ENCODE peak calls at places on chromosome 20, in nine cellular contexts. V is HuH-7.5, G is neural progenitor cell, Z is hippocampal formation, C is RCC 7860, B is GM04503, Y is GF-D8, S is HTR-8/SVneo, M is mesothelial cell of epicardium. P is an unnamed sample.

GRCh38 chr20:60851826-60852704 is 400.0 kb upstream of the CDH4 start:
- DNase-seq in V (no peak), G (peak; percentile 66), Z (no peak), C (no peak), B (no peak), Y (no peak), S (no peak), M (no peak), P (peak; percentile 46)

GRCh38 chr20:58976095-58976730 is 4.8 kb upstream of the NELFCD start:
- DNase-seq in V (no peak), G (no peak), Z (no peak), C (no peak), B (no peak), Y (no peak), S (no peak), M (no peak), P (no peak)

GRCh38 chr20:20034486-20034885 is 17.3 kb downstream of the NAA20 start:
- DNase-seq in V (no peak), G (no peak), Z (no peak), C (no peak), B (no peak), Y (no peak), S (no peak), M (no peak), P (no peak)

GRCh38 chr20:53019464-53019863 is 47.3 kb downstream of the TSHZ2 start:
- DNase-seq in V (no peak), G (no peak), Z (no peak), C (no peak), B (no peak), Y (no peak), S (no peak), M (no peak), P (no peak)

GRCh38 chr20:51966296-51966971 is 164.1 kb upstream of the SALL4 start:
- DNase-seq in V (peak; percentile 89), G (peak; percentile 83), Z (peak; percentile 11), C (peak; percentile 44), B (no peak), Y (no peak), S (peak; percentile 94), M (no peak), P (peak; percentile 79)

GRCh38 chr20:49313271-49313670 is 35.4 kb upstream of the ZNFX1 start:
- DNase-seq in V (no peak), G (no peak), Z (no peak), C (no peak), B (no peak), Y (no peak), S (no peak), M (no peak), P (no peak)

GRCh38 chr20:63772781-63773520 is 33.4 kb downstream of the SLC2A4RG start:
- DNase-seq in V (no peak), G (no peak), Z (no peak), C (no peak), B (no peak), Y (no peak), S (no peak), M (no peak), P (no peak)

GRCh38 chr20:34127787-34128186 is 15.7 kb upstream of the EIF2S2 start:
- DNase-seq in V (no peak), G (no peak), Z (no peak), C (no peak), B (no peak), Y (no peak), S (no peak), M (no peak), P (peak; percentile 84)

GRCh38 chr20:53434662-53435061 is 159.0 kb downstream of the ZNF217 start:
- DNase-seq in V (no peak), G (no peak), Z (no peak), C (no peak), B (no peak), Y (no peak), S (no peak), M (no peak), P (no peak)

GRCh38 chr20:34269996-34270627 is 28.9 kb downstream of the ASIP start:
- DNase-seq in V (no peak), G (no peak), Z (no peak), C (no peak), B (no peak), Y (no peak), S (no peak), M (no peak), P (no peak)

GRCh38 chr20:44357020-44357419 is 1.5 kb downstream of the HNF4A start:
- DNase-seq in V (no peak), G (no peak), Z (no peak), C (no peak), B (no peak), Y (no peak), S (no peak), M (no peak), P (no peak)

GRCh38 chr20:40471261-40471629 is 217.8 kb downstream of the MAFB start:
- DNase-seq in V (no peak), G (peak; percentile 64), Z (no peak), C (no peak), B (no peak), Y (no peak), S (no peak), M (no peak), P (peak; percentile 53)

GRCh38 chr20:20462185-20462584 is 94.3 kb downstream of the INSM1 start:
- DNase-seq in V (no peak), G (no peak), Z (no peak), C (no peak), B (no peak), Y (no peak), S (no peak), M (no peak), P (peak; percentile 26)

GRCh38 chr20:48065833-48066232 is 280.6 kb upstream of the SULF2 start:
- DNase-seq in V (no peak), G (no peak), Z (no peak), C (no peak), B (no peak), Y (no peak), S (no peak), M (no peak), P (no peak)

GRCh38 chr20:47907031-47907670 is 121.9 kb upstream of the SULF2 start:
- DNase-seq in V (no peak), G (peak; percentile 13), Z (no peak), C (no peak), B (no peak), Y (no peak), S (no peak), M (no peak), P (peak; percentile 39)

GRCh38 chr20:59603176-59603575 is 1.2 kb upstream of the PHACTR3 start:
- DNase-seq in V (no peak), G (no peak), Z (no peak), C (no peak), B (no peak), Y (no peak), S (no peak), M (no peak), P (no peak)

GRCh38 chr20:63782051-63782471 is 42.5 kb downstream of the SLC2A4RG start:
- DNase-seq in V (no peak), G (no peak), Z (no peak), C (no peak), B (no peak), Y (no peak), S (no peak), M (no peak), P (peak; percentile 30)

GRCh38 chr20:44650777-44651493 is 564 bp downstream of the ADA start:
- DNase-seq in V (no peak), G (no peak), Z (no peak), C (no peak), B (no peak), Y (no peak), S (no peak), M (no peak), P (peak; percentile 44)

GRCh38 chr20:7371518-7372158 is 568.6 kb downstream of the HAO1 start:
- DNase-seq in V (no peak), G (no peak), Z (no peak), C (no peak), B (no peak), Y (no peak), S (no peak), M (no peak), P (no peak)

GRCh38 chr20:45288860-45289259 is 17.8 kb upstream of the RBPJL start:
- DNase-seq in V (no peak), G (no peak), Z (no peak), C (no peak), B (no peak), Y (no peak), S (no peak), M (no peak), P (no peak)

GRCh38 chr20:21229163-21229562 is 74.0 kb upstream of the XRN2 start:
- DNase-seq in V (no peak), G (no peak), Z (no peak), C (peak; percentile 46), B (peak; percentile 28), Y (no peak), S (no peak), M (no peak), P (no peak)

GRCh38 chr20:19701449-19701848 is 56.6 kb upstream of the RIN2 start:
- DNase-seq in V (no peak), G (no peak), Z (no peak), C (no peak), B (no peak), Y (no peak), S (no peak), M (no peak), P (no peak)

GRCh38 chr20:41476013-41476441 is 109.4 kb upstream of the EMILIN3 start:
- DNase-seq in V (no peak), G (no peak), Z (no peak), C (no peak), B (peak; percentile 80), Y (no peak), S (peak; percentile 26), M (no peak), P (peak; percentile 20)

GRCh38 chr20:11411765-11412164 is 505.9 kb upstream of the BTBD3 start:
- DNase-seq in V (no peak), G (peak; percentile 69), Z (no peak), C (no peak), B (no peak), Y (no peak), S (no peak), M (no peak), P (peak; percentile 24)

GRCh38 chr20:46851746-46852145 is 42.9 kb upstream of the EYA2 start:
- DNase-seq in V (no peak), G (no peak), Z (no peak), C (no peak), B (no peak), Y (no peak), S (no peak), M (no peak), P (no peak)

P was measured in NCI-H82.